ENCODE peak calls at places on chromosome 7, in six cellular contexts. C, S, Y, V, X and J are unnamed samples.

GRCh38 chr7:145350334-145350733 is 514.5 kb upstream of the TPK1 start:
- DNase-seq in C (no peak), S (no peak), Y (no peak), V (no peak), X (no peak), J (no peak)

GRCh38 chr7:98215561-98216495 is 4.6 kb downstream of the BHLHA15 start:
- DNase-seq in C (no peak), S (peak; percentile 79), Y (no peak), V (no peak), X (no peak), J (no peak)

GRCh38 chr7:144256112-144256511 is 8.5 kb downstream of the OR2A7 start:
- DNase-seq in C (peak; percentile 68), S (no peak), Y (peak; percentile 2), V (no peak), X (no peak), J (no peak)

GRCh38 chr7:130278892-130279690 is 12.4 kb downstream of the CPA2 start:
- DNase-seq in C (no peak), S (no peak), Y (peak; percentile 78), V (peak; percentile 94), X (no peak), J (no peak)

GRCh38 chr7:135238112-135238744 is 4.6 kb downstream of the STRA8 start:
- DNase-seq in C (peak; percentile 81), S (no peak), Y (no peak), V (no peak), X (no peak), J (peak; percentile 15)

GRCh38 chr7:117597755-117598154 is 117.9 kb downstream of the CFTR start:
- DNase-seq in C (no peak), S (no peak), Y (no peak), V (no peak), X (no peak), J (no peak)

GRCh38 chr7:44391171-44391570 is 65.8 kb upstream of the CAMK2B start:
- DNase-seq in C (peak; percentile 23), S (no peak), Y (no peak), V (no peak), X (no peak), J (no peak)

GRCh38 chr7:91030680-91031079 is 233.6 kb upstream of the FZD1 start:
- DNase-seq in C (peak; percentile 67), S (no peak), Y (no peak), V (no peak), X (no peak), J (no peak)

GRCh38 chr7:98870807-98871491 is 1.1 kb upstream of the TMEM130 start:
- DNase-seq in C (peak; percentile 62), S (peak; percentile 66), Y (no peak), V (no peak), X (no peak), J (no peak)

GRCh38 chr7:133310232-133310852 is 57.5 kb downstream of the EXOC4 start:
- DNase-seq in C (no peak), S (no peak), Y (no peak), V (peak; percentile 35), X (no peak), J (no peak)

GRCh38 chr7:94580601-94581000 is 71.0 kb downstream of the CASD1 start:
- DNase-seq in C (no peak), S (no peak), Y (peak; percentile 91), V (peak; percentile 49), X (no peak), J (peak; percentile 73)

GRCh38 chr7:143202161-143202560 is 18.9 kb downstream of the TAS2R39 start:
- DNase-seq in C (no peak), S (no peak), Y (no peak), V (no peak), X (no peak), J (no peak)

GRCh38 chr7:19122018-19122588 is 4.7 kb upstream of the TWIST1 start:
- DNase-seq in C (no peak), S (no peak), Y (peak; percentile 74), V (peak; percentile 72), X (no peak), J (no peak)

GRCh38 chr7:140196361-140197217 is 19.8 kb upstream of the KDM7A start:
- DNase-seq in C (no peak), S (peak; percentile 88), Y (no peak), V (peak; percentile 34), X (no peak), J (no peak)

GRCh38 chr7:85483205-85483604 is 296.3 kb upstream of the SEMA3D start:
- DNase-seq in C (no peak), S (no peak), Y (no peak), V (peak; percentile 77), X (no peak), J (no peak)

GRCh38 chr7:144863320-144863647 is 27.4 kb upstream of the TPK1 start:
- DNase-seq in C (no peak), S (no peak), Y (no peak), V (no peak), X (no peak), J (no peak)

GRCh38 chr7:37408885-37409248 is 39.8 kb downstream of the ELMO1 start:
- DNase-seq in C (no peak), S (no peak), Y (no peak), V (no peak), X (no peak), J (no peak)

GRCh38 chr7:140497241-140497769 is 18.0 kb upstream of the MKRN1 start:
- DNase-seq in C (peak; percentile 58), S (no peak), Y (no peak), V (no peak), X (no peak), J (no peak)

GRCh38 chr7:91379246-91379645 is 115.0 kb downstream of the FZD1 start:
- DNase-seq in C (no peak), S (no peak), Y (no peak), V (no peak), X (no peak), J (no peak)

GRCh38 chr7:151244156-151244870 is 4.2 kb downstream of the SMARCD3 start:
- DNase-seq in C (peak; percentile 87), S (no peak), Y (peak; percentile 41), V (peak; percentile 44), X (no peak), J (no peak)

GRCh38 chr7:121195010-121195409 is 133.8 kb upstream of the WNT16 start:
- DNase-seq in C (no peak), S (no peak), Y (no peak), V (no peak), X (no peak), J (no peak)

GRCh38 chr7:21722371-21722770 is 179.5 kb downstream of the DNAH11 start:
- DNase-seq in C (no peak), S (no peak), Y (no peak), V (no peak), X (no peak), J (no peak)

GRCh38 chr7:2637505-2638223 is 5.9 kb downstream of the TTYH3 start:
- DNase-seq in C (no peak), S (no peak), Y (no peak), V (no peak), X (peak; percentile 65), J (peak; percentile 50)

GRCh38 chr7:2634265-2635145 is 2.7 kb downstream of the TTYH3 start:
- DNase-seq in C (no peak), S (no peak), Y (no peak), V (no peak), X (no peak), J (no peak)

GRCh38 chr7:2635148-2635668 is 3.4 kb downstream of the TTYH3 start:
- DNase-seq in C (no peak), S (no peak), Y (no peak), V (no peak), X (no peak), J (no peak)

GRCh38 chr7:2637066-2637471 is 5.3 kb downstream of the TTYH3 start:
- DNase-seq in C (no peak), S (no peak), Y (no peak), V (no peak), X (no peak), J (no peak)

GRCh38 chr7:2635810-2636701 is 4.3 kb downstream of the TTYH3 start:
- DNase-seq in C (no peak), S (no peak), Y (no peak), V (no peak), X (peak; percentile 81), J (no peak)
- H3K4me1 ChIP-seq in C (peaks cover 3% of the 10 kb centered on the region), S (peaks cover 91% of the 10 kb centered on the region), Y (peaks cover 15% of the 10 kb centered on the region), V (peaks cover 59% of the 10 kb centered on the region), X (peaks cover 86% of the 10 kb centered on the region), J (peaks cover 10% of the 10 kb centered on the region)

GRCh38 chr7:32677593-32677992 is 182.3 kb downstream of the AVL9 start:
- DNase-seq in C (no peak), S (no peak), Y (no peak), V (no peak), X (no peak), J (no peak)

GRCh38 chr7:32676249-32676941 is 181.1 kb downstream of the AVL9 start:
- DNase-seq in C (no peak), S (no peak), Y (no peak), V (no peak), X (no peak), J (no peak)

GRCh38 chr7:32680259-32681173 is 185.2 kb downstream of the AVL9 start:
- DNase-seq in C (peak; percentile 79), S (no peak), Y (peak; percentile 95), V (peak; percentile 80), X (no peak), J (no peak)

GRCh38 chr7:32679192-32679591 is 183.9 kb downstream of the AVL9 start:
- DNase-seq in C (no peak), S (no peak), Y (no peak), V (no peak), X (no peak), J (no peak)

GRCh38 chr7:32681174-32681518 is 185.9 kb downstream of the AVL9 start:
- DNase-seq in C (no peak), S (no peak), Y (no peak), V (no peak), X (no peak), J (no peak)
- H3K27ac ChIP-seq in C (no peak overlapping the region), S (no peak overlapping the region), Y (peak overlapping the region; percentile 74), V (peak overlapping the region; percentile 44), X (no peak overlapping the region), J (no peak overlapping the region)

DNA sequence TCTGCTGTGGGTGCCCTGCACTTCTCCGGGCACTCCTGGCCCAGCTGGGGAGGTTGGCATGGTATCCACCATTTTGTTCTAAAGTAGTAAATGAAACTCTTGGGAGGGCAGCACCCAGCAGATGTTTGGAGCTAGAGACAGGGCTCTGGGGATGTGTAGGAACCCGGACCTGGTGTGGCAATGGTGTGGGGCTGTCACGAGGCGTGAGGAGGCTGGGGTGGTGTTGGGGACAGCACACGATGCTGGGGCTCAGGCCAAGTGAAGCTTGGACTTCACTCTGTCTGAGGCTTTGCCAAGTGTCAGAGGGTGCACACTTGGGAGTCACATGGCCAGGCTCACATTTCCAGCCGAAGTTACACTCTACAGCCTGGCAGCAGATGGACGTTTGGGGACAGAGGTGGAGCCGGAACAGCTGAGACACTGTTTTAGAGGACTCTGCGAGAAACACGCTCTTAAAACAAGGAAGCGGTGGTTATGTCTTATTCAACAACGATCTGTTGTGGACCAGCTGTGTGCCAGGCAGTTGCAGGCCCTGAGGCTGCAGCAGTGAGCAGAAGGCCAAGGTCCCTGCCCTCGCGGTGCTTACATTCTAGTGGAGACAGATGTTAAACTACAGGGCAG is 118.2 kb downstream of the CUX1 start:
- DNase-seq in C (peak; percentile 68), S (no peak), Y (no peak), V (no peak), X (peak; percentile 67), J (no peak)
- H3K4me1 ChIP-seq in C (peaks cover 34% of the 10 kb centered on the region), S (peaks cover 21% of the 10 kb centered on the region), Y (peaks cover 2% of the 10 kb centered on the region), V (peaks cover 19% of the 10 kb centered on the region), X (peaks cover 45% of the 10 kb centered on the region), J (peaks cover 13% of the 10 kb centered on the region)

DNA sequence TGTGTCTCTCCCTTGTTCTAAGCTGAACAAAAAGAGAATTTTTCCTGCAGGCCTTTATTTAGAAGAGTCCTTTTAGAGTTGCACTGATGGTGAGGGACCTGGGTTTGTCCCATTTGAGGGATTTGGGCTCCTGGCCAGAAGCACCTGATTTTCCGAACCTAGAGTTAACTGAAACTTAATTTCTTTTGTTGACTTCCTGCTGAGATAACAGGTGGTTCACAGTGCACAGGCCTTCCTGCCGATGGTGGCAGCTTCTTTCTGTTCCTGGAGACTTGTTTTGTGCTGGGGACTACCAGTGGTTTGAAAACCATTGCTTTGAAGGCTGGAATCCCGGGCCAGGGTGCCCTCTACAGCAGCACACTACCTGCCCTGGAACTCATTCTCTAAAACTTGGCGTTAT is 99.2 kb downstream of the SUGCT start:
- DNase-seq in C (no peak), S (no peak), Y (no peak), V (no peak), X (no peak), J (no peak)
- H3K27ac ChIP-seq in C (no peak overlapping the region), S (no peak overlapping the region), Y (no peak overlapping the region), V (no peak overlapping the region), X (no peak overlapping the region), J (no peak overlapping the region)